ENCODE peak calls at places on chromosomes 2 and 18, in seven cellular contexts. N, R, Q, U, D, E and T are unnamed samples.

GRCh38 chr2:233112261-233113113 is 52.3 kb downstream of the INPP5D start:
- DNase-seq in N (no peak), R (no peak), Q (no peak), U (no peak), D (no peak), E (no peak), T (no peak)

GRCh38 chr2:1993711-1994682 is 249.7 kb upstream of the PXDN start:
- DNase-seq in N (no peak), R (no peak), Q (peak; percentile 95), U (no peak), D (no peak), E (peak; percentile 80), T (no peak)

GRCh38 chr2:10884530-10885478 is 26.9 kb upstream of the KCNF1 start:
- DNase-seq in N (no peak), R (no peak), Q (peak; percentile 37), U (no peak), D (no peak), E (no peak), T (no peak)

GRCh38 chr2:127700527-127701192 is 637 bp upstream of the SFT2D3 start:
- DNase-seq in N (no peak), R (peak; percentile 6), Q (no peak), U (no peak), D (peak; percentile 60), E (no peak), T (peak; percentile 47)

GRCh38 chr2:26384183-26384582 is 17.5 kb upstream of the DRC1 start:
- DNase-seq in N (no peak), R (no peak), Q (no peak), U (no peak), D (no peak), E (no peak), T (no peak)

GRCh38 chr2:98569197-98569793 is 39.0 kb downstream of the COA5 start:
- DNase-seq in N (peak; percentile 40), R (peak; percentile 65), Q (no peak), U (no peak), D (peak; percentile 59), E (no peak), T (peak; percentile 57)

GRCh38 chr2:20194097-20194989 is 30.6 kb downstream of the SDC1 start:
- DNase-seq in N (no peak), R (no peak), Q (no peak), U (no peak), D (no peak), E (no peak), T (no peak)

GRCh38 chr2:236627846-236628245 is 58.2 kb downstream of the ACKR3 start:
- DNase-seq in N (no peak), R (no peak), Q (no peak), U (no peak), D (no peak), E (no peak), T (no peak)

GRCh38 chr18:22300665-22301636 is 116.8 kb downstream of the CTAGE1 start:
- DNase-seq in N (no peak), R (no peak), Q (no peak), U (no peak), D (no peak), E (no peak), T (no peak)

GRCh38 chr2:207045531-207045930 is 106.2 kb downstream of the CPO start:
- DNase-seq in N (no peak), R (no peak), Q (no peak), U (no peak), D (no peak), E (peak; percentile 9), T (no peak)

GRCh38 chr18:68997845-68998244 is 200.0 kb downstream of the CCDC102B start:
- DNase-seq in N (no peak), R (no peak), Q (no peak), U (no peak), D (no peak), E (no peak), T (no peak)

GRCh38 chr18:69000366-69000765 is 202.5 kb downstream of the CCDC102B start:
- DNase-seq in N (no peak), R (no peak), Q (no peak), U (no peak), D (no peak), E (no peak), T (no peak)

GRCh38 chr18:69002233-69002632 is 204.4 kb downstream of the CCDC102B start:
- DNase-seq in N (no peak), R (no peak), Q (no peak), U (no peak), D (no peak), E (no peak), T (no peak)
- TF ChIP-seq CTCF in N (no peak), R (no peak), Q (peak; percentile 6), U (no peak), D (peak; percentile 21), E (peak; percentile 40), T (no peak)

GRCh38 chr2:179355881-179356280 is 91.2 kb upstream of the SESTD1 start:
- DNase-seq in N (no peak), R (no peak), Q (no peak), U (no peak), D (no peak), E (no peak), T (no peak)

GRCh38 chr2:179352181-179352580 is 87.5 kb upstream of the SESTD1 start:
- DNase-seq in N (no peak), R (no peak), Q (no peak), U (no peak), D (no peak), E (no peak), T (no peak)

GRCh38 chr2:179349670-179350303 is 85.2 kb upstream of the SESTD1 start:
- DNase-seq in N (no peak), R (no peak), Q (no peak), U (no peak), D (no peak), E (no peak), T (no peak)

GRCh38 chr2:179354296-179354695 is 89.7 kb upstream of the SESTD1 start:
- DNase-seq in N (no peak), R (no peak), Q (no peak), U (no peak), D (no peak), E (no peak), T (no peak)

DNA sequence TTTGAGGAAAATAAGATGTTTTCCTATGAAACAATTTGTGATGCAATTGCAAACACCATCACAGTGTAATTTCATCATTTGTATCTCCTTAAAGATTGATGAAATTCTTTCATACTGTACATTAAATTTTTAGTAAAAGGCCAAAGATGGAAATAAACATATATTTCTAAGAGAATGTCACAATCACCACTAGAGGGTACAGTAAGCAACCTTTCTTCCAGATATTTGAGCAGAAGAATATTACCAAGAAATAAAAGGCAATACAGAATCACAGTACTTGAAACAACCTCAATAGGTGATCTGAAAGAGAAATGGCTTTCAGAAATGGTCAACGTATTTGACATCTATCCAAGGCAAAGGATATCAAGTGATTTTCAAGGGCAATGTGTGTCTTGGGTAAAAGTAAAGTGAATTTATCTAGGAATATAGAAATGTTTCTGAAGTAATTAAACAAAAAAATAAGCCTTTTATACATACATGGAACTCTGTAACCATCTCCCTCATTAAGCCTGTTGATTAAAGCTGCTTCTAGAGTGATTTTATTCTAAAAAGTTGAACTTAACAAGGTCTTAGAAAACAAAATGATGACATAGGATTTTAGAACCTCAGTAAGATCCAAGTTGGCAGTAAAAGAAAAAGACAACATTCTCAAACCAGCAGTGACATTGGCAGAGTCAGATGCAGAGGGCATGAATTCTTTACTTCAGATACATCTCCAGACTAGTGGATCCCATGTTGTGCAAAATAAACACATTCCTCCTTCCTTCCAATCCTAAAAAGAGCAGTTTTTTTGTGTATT is 90.3 kb upstream of the SESTD1 start:
- DNase-seq in N (no peak), R (no peak), Q (peak; percentile 30), U (no peak), D (no peak), E (no peak), T (no peak)
- TF ChIP-seq CTCF in N (peak; percentile 42), R (no peak), Q (peak; percentile 49), U (peak; percentile 17), D (peak; percentile 39), E (no peak), T (no peak)

DNA sequence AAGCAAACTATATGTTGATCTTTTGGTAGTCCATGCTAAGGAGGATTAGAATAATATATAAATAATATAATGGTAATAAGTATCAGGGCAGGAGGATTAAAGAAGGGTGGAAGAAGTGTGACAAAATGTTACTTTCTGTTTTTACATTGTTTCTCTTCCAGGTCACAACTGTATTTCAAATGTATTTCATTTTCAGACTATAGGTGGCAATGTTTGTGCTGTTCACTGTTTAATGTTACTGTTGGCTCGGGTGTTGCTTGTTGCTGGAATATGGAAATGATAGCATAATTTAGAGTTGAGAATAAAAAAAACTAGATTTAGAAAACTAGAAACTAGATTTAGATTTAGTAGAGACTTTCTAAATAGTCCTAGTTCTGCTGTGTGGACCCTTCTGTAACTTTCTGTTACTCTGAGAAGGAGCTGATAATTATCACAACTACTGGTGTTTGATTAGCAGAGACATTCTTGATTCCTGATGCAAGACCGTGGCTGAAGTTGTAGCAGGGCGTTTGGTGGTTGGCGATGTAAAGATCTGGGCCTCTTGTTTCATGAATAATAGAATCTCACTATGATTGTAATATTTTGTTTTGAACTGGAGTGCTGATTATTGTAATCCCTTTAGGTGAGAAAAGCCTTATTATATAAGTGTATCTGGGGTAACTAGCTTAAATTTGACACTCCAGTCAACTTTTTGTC is 7.9 kb downstream of the NEDD4L start:
- DNase-seq in N (no peak), R (no peak), Q (peak; percentile 32), U (no peak), D (no peak), E (no peak), T (no peak)
- TF ChIP-seq CTCF in N (peak; percentile 49), R (no peak), Q (peak; percentile 34), U (peak; percentile 35), D (peak; percentile 43), E (peak; percentile 37), T (no peak)

GRCh38 chr18:14075196-14075595 is 57.0 kb downstream of the ZNF519 start:
- DNase-seq in N (no peak), R (no peak), Q (no peak), U (no peak), D (no peak), E (no peak), T (no peak)

DNA sequence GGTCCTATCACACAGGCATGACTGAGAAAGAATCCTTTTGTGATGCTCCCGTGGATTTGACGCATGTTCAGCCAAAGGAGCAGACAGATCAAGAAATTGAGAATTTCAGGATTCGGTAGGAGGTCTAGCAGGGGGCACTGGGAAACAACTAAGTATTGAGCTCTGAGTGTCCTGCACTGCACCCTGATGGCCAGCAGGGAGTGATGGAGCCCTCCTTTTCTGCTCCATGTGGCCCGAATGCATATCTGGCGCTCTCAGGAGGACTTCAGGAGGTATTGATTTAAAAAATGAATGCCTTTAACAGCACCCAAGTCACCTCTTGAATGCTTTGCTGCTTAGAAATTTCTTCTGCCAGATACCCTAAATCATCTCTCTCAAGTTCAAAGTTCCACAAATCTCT is 58.0 kb downstream of the ZNF519 start:
- DNase-seq in N (no peak), R (no peak), Q (no peak), U (no peak), D (no peak), E (no peak), T (no peak)
- TF ChIP-seq CTCF in N (no peak), R (no peak), Q (peak; percentile 20), U (no peak), D (no peak), E (no peak), T (no peak)